ENCODE peak calls at places on chromosomes 7 and 10, in seven cellular contexts. I is AG04449, M is RWPE1, Y is posterior cingulate gyrus, N is HEK293T, C is HFFc6, Z is neural progenitor cell. O is an unnamed sample.

GRCh38 chr7:94067506-94067905 is 63.4 kb upstream of the BET1 start:
- DNase-seq in I (no peak), M (no peak), Y (no peak), N (no peak), C (no peak), Z (no peak), O (no peak)

GRCh38 chr10:93071674-93072224 is 1.9 kb upstream of the CYP26A1 start:
- DNase-seq in I (no peak), M (no peak), Y (no peak), N (no peak), C (no peak), Z (peak), O (peak)

GRCh38 chr7:128918266-128918665 is 7.8 kb upstream of the KCP start:
- DNase-seq in I (no peak), M (no peak), Y (no peak), N (no peak), C (no peak), Z (no peak), O (no peak)

GRCh38 chr7:91263359-91264082 is 712 bp upstream of the FZD1 start:
- DNase-seq in I (no peak), M (no peak), Y (peak), N (peak), C (no peak), Z (peak), O (peak)

GRCh38 chr7:140870003-140870402 is 54.7 kb downstream of the BRAF start:
- DNase-seq in I (no peak), M (no peak), Y (no peak), N (no peak), C (no peak), Z (no peak), O (no peak)

GRCh38 chr10:98886686-98887085 is 349.0 kb downstream of the HPSE2 start:
- DNase-seq in I (no peak), M (peak), Y (no peak), N (no peak), C (peak), Z (no peak), O (no peak)

GRCh38 chr7:1702652-1703051 is 32.6 kb downstream of the ELFN1 start:
- DNase-seq in I (no peak), M (no peak), Y (no peak), N (no peak), C (no peak), Z (no peak), O (no peak)

GRCh38 chr10:128008521-128009250 is 101.8 kb downstream of the PTPRE start:
- DNase-seq in I (no peak), M (no peak), Y (no peak), N (no peak), C (no peak), Z (no peak), O (no peak)

GRCh38 chr7:98209166-98209920 is 1.9 kb upstream of the BHLHA15 start:
- DNase-seq in I (no peak), M (no peak), Y (no peak), N (no peak), C (no peak), Z (no peak), O (no peak)

GRCh38 chr7:130872756-130873448 is 138.9 kb upstream of the KLF14 start:
- DNase-seq in I (no peak), M (no peak), Y (no peak), N (no peak), C (no peak), Z (no peak), O (no peak)

GRCh38 chr10:103265712-103266329 is 11.1 kb upstream of the INA start:
- DNase-seq in I (no peak), M (peak), Y (peak), N (peak), C (peak), Z (peak), O (peak)

GRCh38 chr10:84511106-84511505 is 182.7 kb downstream of the CCSER2 start:
- DNase-seq in I (no peak), M (no peak), Y (no peak), N (no peak), C (no peak), Z (no peak), O (no peak)

O was measured in T47D.